ENCODE peak calls at places on chromosomes 6 and 20, in six cellular contexts. X, D, Y, M, V and R are unnamed samples. For H3K4me1, the result is how much of the 10 kb centered on the place peaks cover.

GRCh38 chr6:7910298-7910653 is 312 bp downstream of the TXNDC5 start:
- DNase-seq in X (no peak), D (no peak), Y (peak), M (no peak), V (no peak), R (no peak)

GRCh38 chr20:21607971-21608735 is 94.3 kb upstream of the NKX2-2 start:
- DNase-seq in X (no peak), D (peak), Y (no peak), M (peak), V (no peak), R (peak)

GRCh38 chr20:62235777-62236157 is 2.6 kb upstream of the OSBPL2 start:
- DNase-seq in X (no peak), D (no peak), Y (no peak), M (no peak), V (no peak), R (no peak)

GRCh38 chr20:42949865-42950264 is 239.8 kb downstream of the PTPRT start:
- DNase-seq in X (no peak), D (no peak), Y (no peak), M (no peak), V (no peak), R (no peak)

GRCh38 chr6:82263916-82264315 is 16.4 kb upstream of the IBTK start:
- DNase-seq in X (no peak), D (no peak), Y (no peak), M (no peak), V (no peak), R (no peak)

GRCh38 chr6:97026298-97026697 is 101.8 kb downstream of the KLHL32 start:
- DNase-seq in X (no peak), D (no peak), Y (no peak), M (no peak), V (no peak), R (no peak)

GRCh38 chr20:6636209-6637159 is 131.0 kb upstream of the BMP2 start:
- DNase-seq in X (no peak), D (no peak), Y (no peak), M (no peak), V (peak), R (no peak)

GRCh38 chr6:161228096-161228495 is 45.8 kb downstream of the AGPAT4 start:
- DNase-seq in X (no peak), D (peak), Y (no peak), M (no peak), V (no peak), R (peak)

GRCh38 chr20:2238601-2239000 is 57.2 kb upstream of the TGM3 start:
- DNase-seq in X (no peak), D (no peak), Y (no peak), M (no peak), V (no peak), R (no peak)

GRCh38 chr6:73927421-73927820 is 231.4 kb downstream of the CD109 start:
- DNase-seq in X (no peak), D (no peak), Y (no peak), M (no peak), V (no peak), R (no peak)

GRCh38 chr6:160837146-160837545 is 135.1 kb downstream of the PLG start:
- DNase-seq in X (no peak), D (no peak), Y (no peak), M (no peak), V (no peak), R (no peak)

GRCh38 chr20:48656120-48656519 is 171.7 kb downstream of the PREX1 start:
- DNase-seq in X (no peak), D (no peak), Y (no peak), M (no peak), V (no peak), R (no peak)

GRCh38 chr6:33609444-33610034 is 11.6 kb upstream of the ITPR3 start:
- DNase-seq in X (peak), D (peak), Y (no peak), M (no peak), V (no peak), R (no peak)

GRCh38 chr6:97443408-97444080 is 160.5 kb upstream of the MMS22L start:
- DNase-seq in X (no peak), D (no peak), Y (no peak), M (no peak), V (no peak), R (no peak)

GRCh38 chr6:37110455-37111155 is 59.3 kb upstream of the PIM1 start:
- DNase-seq in X (no peak), D (no peak), Y (no peak), M (no peak), V (no peak), R (no peak)

GRCh38 chr6:160764847-160765246 is 62.8 kb downstream of the PLG start:
- DNase-seq in X (no peak), D (no peak), Y (no peak), M (no peak), V (no peak), R (no peak)

GRCh38 chr6:35024601-35025054 is 116.5 kb downstream of the TCP11 start:
- DNase-seq in X (peak), D (no peak), Y (peak), M (no peak), V (peak), R (no peak)

GRCh38 chr6:35026434-35027222 is 114.5 kb downstream of the TCP11 start:
- DNase-seq in X (no peak), D (no peak), Y (no peak), M (no peak), V (no peak), R (no peak)

GRCh38 chr6:35025241-35026188 is 115.6 kb downstream of the TCP11 start:
- DNase-seq in X (no peak), D (no peak), Y (no peak), M (no peak), V (no peak), R (no peak)

GRCh38 chr6:35028781-35029180 is 112.4 kb downstream of the TCP11 start:
- DNase-seq in X (no peak), D (no peak), Y (no peak), M (no peak), V (no peak), R (no peak)

DNA sequence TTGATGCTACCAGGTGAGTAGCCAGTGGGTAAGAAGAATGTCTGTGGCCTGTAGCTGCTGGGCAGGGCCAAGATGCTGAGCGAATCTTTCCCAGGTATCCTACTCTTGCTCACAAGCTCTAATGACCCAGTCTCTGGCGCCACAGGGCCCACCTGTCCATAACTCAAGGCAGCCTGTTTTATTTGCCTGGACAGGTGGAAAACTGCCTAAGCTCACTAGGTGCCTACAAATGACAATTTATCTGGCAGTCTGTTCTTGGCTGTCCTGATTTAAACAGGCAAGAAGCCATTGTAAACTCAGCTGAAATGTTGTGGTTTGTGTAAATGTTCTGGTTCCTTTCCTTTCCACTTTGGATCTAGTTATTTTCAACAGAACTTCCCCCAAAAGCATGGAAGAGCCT is 113.3 kb downstream of the TCP11 start:
- DNase-seq in X (no peak), D (no peak), Y (no peak), M (no peak), V (no peak), R (no peak)
- H3K4me1 ChIP-seq in X (half or more), D (under half), Y (under half), M (half or more), V (under half), R (under half)

GRCh38 chr20:57269148-57269984 is 2.9 kb upstream of the BMP7 start:
- DNase-seq in X (no peak), D (no peak), Y (no peak), M (no peak), V (no peak), R (no peak)

GRCh38 chr20:57265649-57266250 is 691 bp downstream of the BMP7 start:
- DNase-seq in X (no peak), D (no peak), Y (no peak), M (no peak), V (no peak), R (no peak)

GRCh38 chr20:57266251-57267157 is at the start of gene BMP7:
- DNase-seq in X (no peak), D (no peak), Y (no peak), M (no peak), V (peak), R (no peak)

GRCh38 chr20:57268399-57269076 is 2.1 kb upstream of the BMP7 start:
- DNase-seq in X (no peak), D (no peak), Y (no peak), M (no peak), V (no peak), R (no peak)

DNA sequence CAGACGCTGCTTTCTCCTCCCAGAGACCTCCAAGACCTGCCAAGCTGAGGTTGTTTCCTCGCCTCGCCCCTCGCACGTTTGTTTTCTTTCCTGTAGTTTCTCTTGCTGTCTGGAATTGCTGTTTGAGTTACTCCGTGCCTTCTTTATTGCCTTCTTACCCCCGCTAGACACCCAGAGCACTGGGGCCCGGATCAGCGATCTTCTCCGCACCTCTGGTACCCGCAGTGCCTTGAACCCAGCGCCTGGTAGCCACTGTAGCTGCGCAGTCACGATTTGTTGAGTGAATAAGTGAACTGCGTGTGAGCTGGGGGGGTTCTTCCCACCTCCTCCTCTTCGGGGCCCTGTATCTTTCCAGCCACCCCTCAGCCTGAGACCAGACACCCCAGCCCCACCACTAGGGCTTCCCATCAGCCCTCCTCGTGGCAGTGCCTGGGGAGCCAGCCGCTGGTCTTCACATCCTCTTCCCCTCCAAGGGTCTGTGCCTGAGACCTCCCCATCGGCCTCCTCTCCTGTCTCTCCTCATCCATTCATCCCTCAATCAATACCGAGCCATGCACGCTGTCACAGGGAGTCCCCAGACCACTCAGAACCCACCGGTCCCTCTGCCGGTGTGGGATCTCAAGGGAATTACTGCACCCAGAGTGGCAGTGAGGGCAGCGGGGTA is 849 bp upstream of the BMP7 start:
- DNase-seq in X (no peak), D (no peak), Y (no peak), M (no peak), V (no peak), R (no peak)
- H3K4me1 ChIP-seq in X (under half), D (under half), Y (under half), M (under half), V (under half), R (under half)

DNA sequence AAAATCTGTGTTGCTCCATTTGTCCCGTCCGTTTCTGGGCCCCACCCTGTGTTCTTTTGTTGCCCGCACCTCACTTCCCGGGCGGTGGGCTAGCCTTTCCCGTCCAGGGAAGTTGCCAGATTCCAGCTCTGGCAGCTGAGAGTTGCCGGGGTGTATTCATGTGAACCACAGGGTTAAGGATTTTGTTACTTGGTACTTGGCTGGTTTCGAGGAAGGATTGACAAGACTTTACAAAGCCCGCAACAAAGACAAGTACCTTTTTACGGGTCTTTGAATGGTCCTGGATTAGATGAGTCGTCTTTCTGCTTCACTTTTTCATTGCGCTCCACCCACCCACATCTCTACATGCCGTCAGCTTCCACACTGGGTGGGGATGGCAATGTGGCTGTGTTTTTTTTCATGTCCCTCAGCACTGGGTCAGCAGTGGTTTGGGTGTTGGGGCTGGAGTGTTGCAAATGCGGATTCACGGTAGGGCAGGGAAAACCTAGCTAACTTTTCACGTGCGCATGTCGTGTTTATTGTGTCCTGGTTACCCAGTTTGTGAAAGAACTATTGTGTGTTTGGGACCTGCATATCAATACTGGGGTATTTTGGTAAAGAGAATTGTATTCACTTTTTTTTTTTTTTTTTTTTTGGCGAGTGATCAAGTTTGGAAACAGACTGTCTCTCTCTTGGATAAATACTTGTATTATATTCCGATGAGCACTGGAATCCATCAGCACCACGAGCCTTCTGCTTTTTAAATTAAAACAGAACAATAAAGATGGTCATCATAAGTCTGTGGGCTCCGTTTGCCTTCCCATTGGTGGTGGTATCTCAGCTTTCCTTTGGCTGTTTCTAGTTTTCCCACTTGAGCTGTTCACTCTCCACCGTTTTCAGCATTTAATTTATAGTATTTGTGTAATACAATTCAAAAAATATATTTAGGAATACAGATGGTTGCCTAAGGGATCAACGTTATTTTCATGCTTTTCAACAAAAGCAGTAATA is 1.2 kb downstream of the DUSP22 start:
- DNase-seq in X (no peak), D (peak), Y (no peak), M (peak), V (peak), R (no peak)
- H3K4me1 ChIP-seq in X (half or more), D (under half), Y (under half), M (under half), V (under half), R (under half)

DNA sequence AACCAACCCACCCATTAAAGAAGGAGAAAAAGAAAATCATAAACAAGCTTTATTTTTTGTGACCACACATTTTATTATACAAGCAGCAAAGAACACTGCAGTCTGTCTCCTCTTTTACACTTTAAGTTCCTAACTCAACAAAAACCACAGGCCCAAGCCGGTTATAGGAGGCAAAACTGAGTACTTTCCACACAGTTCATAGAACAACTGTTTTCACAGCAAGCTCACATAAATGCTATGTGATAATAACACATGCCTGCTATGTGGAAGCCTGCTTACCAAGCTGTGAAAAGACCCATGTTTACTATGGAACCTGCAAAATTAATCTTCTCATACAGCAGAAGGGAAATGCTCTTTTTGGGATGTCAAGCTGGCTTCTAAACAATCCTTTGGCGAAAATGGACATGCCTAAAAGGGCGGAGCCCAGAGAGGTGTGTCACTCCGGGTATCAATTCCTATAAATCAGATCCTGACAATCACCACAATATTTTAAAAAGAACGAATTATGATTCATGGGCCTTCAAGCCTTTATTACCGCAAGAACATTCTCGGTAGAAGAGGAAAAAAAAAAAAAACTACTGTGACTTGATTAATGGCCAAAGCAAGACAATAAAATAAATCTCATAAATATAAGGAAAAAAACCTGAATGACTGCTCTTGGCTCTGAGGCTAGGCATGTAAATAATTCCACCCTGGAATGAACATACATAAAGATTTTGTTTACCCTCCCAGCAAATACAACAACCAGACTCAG is 2.6 kb downstream of the TRERF1 start:
- DNase-seq in X (no peak), D (no peak), Y (no peak), M (no peak), V (no peak), R (no peak)
- H3K4me1 ChIP-seq in X (under half), D (under half), Y (under half), M (under half), V (under half), R (under half)

GRCh38 chr6:137701942-137702341 is 165.1 kb upstream of the TNFAIP3 start:
- DNase-seq in X (no peak), D (no peak), Y (no peak), M (no peak), V (no peak), R (no peak)
- H3K4me1 ChIP-seq in X (under half), D (under half), Y (under half), M (under half), V (under half), R (under half)

GRCh38 chr20:38812915-38813573 is 7.5 kb downstream of the PPP1R16B start:
- DNase-seq in X (no peak), D (no peak), Y (no peak), M (no peak), V (no peak), R (no peak)
- H3K4me1 ChIP-seq in X (under half), D (under half), Y (under half), M (under half), V (under half), R (under half)